ENCODE peak calls at places on chromosomes 1 and 21, in six cellular contexts. One of them, this sample, is unnamed. For H3K9me3, the result is how much of the 10 kb centered on the place peaks cover.

GRCh38 chr1:68140536-68140935 is 90.1 kb upstream of the DIRAS3 start:
- DNase-seq in pancreas: no peak
- DNase-seq in CD8-positive, alpha-beta memory T cell: no peak
- DNase-seq in neuronal stem cell: no peak
- DNase-seq in uterus: no peak
- DNase-seq in upper lobe of right lung: no peak
- DNase-seq in this sample: no peak

GRCh38 chr1:65247419-65248359 is 61.7 kb upstream of the DNAJC6 start:
- DNase-seq in pancreas: no peak
- DNase-seq in CD8-positive, alpha-beta memory T cell: no peak
- DNase-seq in neuronal stem cell: no peak
- DNase-seq in uterus: peak
- DNase-seq in upper lobe of right lung: no peak
- DNase-seq in this sample: peak

GRCh38 chr1:55894521-55894920 is 679.4 kb upstream of the USP24 start:
- DNase-seq in pancreas: no peak
- DNase-seq in CD8-positive, alpha-beta memory T cell: no peak
- DNase-seq in neuronal stem cell: no peak
- DNase-seq in uterus: no peak
- DNase-seq in upper lobe of right lung: no peak
- DNase-seq in this sample: no peak

GRCh38 chr1:230825061-230825803 is 43.1 kb downstream of the C1orf198 start:
- DNase-seq in pancreas: peak
- DNase-seq in CD8-positive, alpha-beta memory T cell: no peak
- DNase-seq in neuronal stem cell: no peak
- DNase-seq in uterus: no peak
- DNase-seq in upper lobe of right lung: no peak
- DNase-seq in this sample: no peak

GRCh38 chr1:112423207-112423606 is 27.2 kb downstream of the CTTNBP2NL start:
- DNase-seq in pancreas: no peak
- DNase-seq in CD8-positive, alpha-beta memory T cell: no peak
- DNase-seq in neuronal stem cell: no peak
- DNase-seq in uterus: no peak
- DNase-seq in upper lobe of right lung: no peak
- DNase-seq in this sample: no peak

GRCh38 chr1:168621356-168621755 is 45.0 kb downstream of the XCL1 start:
- DNase-seq in pancreas: no peak
- DNase-seq in CD8-positive, alpha-beta memory T cell: no peak
- DNase-seq in neuronal stem cell: no peak
- DNase-seq in uterus: no peak
- DNase-seq in upper lobe of right lung: no peak
- DNase-seq in this sample: no peak

GRCh38 chr21:42301371-42302291 is 13.6 kb downstream of the TFF3 start:
- DNase-seq in pancreas: no peak
- DNase-seq in CD8-positive, alpha-beta memory T cell: no peak
- DNase-seq in neuronal stem cell: no peak
- DNase-seq in uterus: peak
- DNase-seq in upper lobe of right lung: no peak
- DNase-seq in this sample: peak

GRCh38 chr1:77421504-77422233 is 139.8 kb downstream of the AK5 start:
- DNase-seq in pancreas: no peak
- DNase-seq in CD8-positive, alpha-beta memory T cell: peak
- DNase-seq in neuronal stem cell: no peak
- DNase-seq in uterus: no peak
- DNase-seq in upper lobe of right lung: no peak
- DNase-seq in this sample: no peak

GRCh38 chr1:169049258-169049936 is 57.1 kb upstream of the ATP1B1 start:
- DNase-seq in pancreas: no peak
- DNase-seq in CD8-positive, alpha-beta memory T cell: no peak
- DNase-seq in neuronal stem cell: no peak
- DNase-seq in uterus: no peak
- DNase-seq in upper lobe of right lung: no peak
- DNase-seq in this sample: no peak

GRCh38 chr1:64823691-64824476 is 79.0 kb downstream of the RAVER2 start:
- DNase-seq in pancreas: peak
- DNase-seq in CD8-positive, alpha-beta memory T cell: peak
- DNase-seq in neuronal stem cell: peak
- DNase-seq in uterus: peak
- DNase-seq in upper lobe of right lung: peak
- DNase-seq in this sample: no peak

GRCh38 chr1:173112129-173112528 is 61.4 kb upstream of the TNFSF18 start:
- DNase-seq in pancreas: no peak
- DNase-seq in CD8-positive, alpha-beta memory T cell: no peak
- DNase-seq in neuronal stem cell: no peak
- DNase-seq in uterus: no peak
- DNase-seq in upper lobe of right lung: no peak
- DNase-seq in this sample: no peak

GRCh38 chr1:156123356-156124196 is 9.1 kb downstream of the LMNA start:
- DNase-seq in pancreas: peak
- DNase-seq in CD8-positive, alpha-beta memory T cell: peak
- DNase-seq in neuronal stem cell: peak
- DNase-seq in uterus: peak
- DNase-seq in upper lobe of right lung: peak
- DNase-seq in this sample: peak

GRCh38 chr1:215744419-215744818 is 177.3 kb downstream of the KCTD3 start:
- DNase-seq in pancreas: no peak
- DNase-seq in CD8-positive, alpha-beta memory T cell: no peak
- DNase-seq in neuronal stem cell: no peak
- DNase-seq in uterus: no peak
- DNase-seq in upper lobe of right lung: no peak
- DNase-seq in this sample: no peak

GRCh38 chr1:154418062-154418897 is 13.1 kb downstream of the IL6R start:
- DNase-seq in pancreas: peak
- DNase-seq in CD8-positive, alpha-beta memory T cell: no peak
- DNase-seq in neuronal stem cell: no peak
- DNase-seq in uterus: peak
- DNase-seq in upper lobe of right lung: peak
- DNase-seq in this sample: no peak

GRCh38 chr1:241934843-241935242 is 22.7 kb upstream of the BECN2 start:
- DNase-seq in pancreas: no peak
- DNase-seq in CD8-positive, alpha-beta memory T cell: no peak
- DNase-seq in neuronal stem cell: no peak
- DNase-seq in uterus: no peak
- DNase-seq in upper lobe of right lung: no peak
- DNase-seq in this sample: no peak

GRCh38 chr1:45929257-45929687 is 125.9 kb downstream of the MAST2 start:
- DNase-seq in pancreas: no peak
- DNase-seq in CD8-positive, alpha-beta memory T cell: no peak
- DNase-seq in neuronal stem cell: no peak
- DNase-seq in uterus: no peak
- DNase-seq in upper lobe of right lung: no peak
- DNase-seq in this sample: no peak

GRCh38 chr1:174110053-174110452 is 49.3 kb upstream of the RABGAP1L start:
- DNase-seq in pancreas: no peak
- DNase-seq in CD8-positive, alpha-beta memory T cell: no peak
- DNase-seq in neuronal stem cell: no peak
- DNase-seq in uterus: no peak
- DNase-seq in upper lobe of right lung: no peak
- DNase-seq in this sample: no peak

GRCh38 chr1:158101944-158102343 is 78.8 kb upstream of the CD1D start:
- DNase-seq in pancreas: no peak
- DNase-seq in CD8-positive, alpha-beta memory T cell: no peak
- DNase-seq in neuronal stem cell: no peak
- DNase-seq in uterus: no peak
- DNase-seq in upper lobe of right lung: no peak
- DNase-seq in this sample: no peak

GRCh38 chr1:173205146-173206051 is 1.7 kb downstream of the TNFSF4 start:
- DNase-seq in pancreas: no peak
- DNase-seq in CD8-positive, alpha-beta memory T cell: peak
- DNase-seq in neuronal stem cell: no peak
- DNase-seq in uterus: peak
- DNase-seq in upper lobe of right lung: no peak
- DNase-seq in this sample: no peak

GRCh38 chr1:20165522-20165951 is 20.4 kb upstream of the UBXN10 start:
- DNase-seq in pancreas: no peak
- DNase-seq in CD8-positive, alpha-beta memory T cell: no peak
- DNase-seq in neuronal stem cell: no peak
- DNase-seq in uterus: no peak
- DNase-seq in upper lobe of right lung: no peak
- DNase-seq in this sample: no peak

GRCh38 chr1:15323351-15323988 is 76.4 kb downstream of the FHAD1 start:
- DNase-seq in pancreas: peak
- DNase-seq in CD8-positive, alpha-beta memory T cell: peak
- DNase-seq in neuronal stem cell: peak
- DNase-seq in uterus: peak
- DNase-seq in upper lobe of right lung: peak
- DNase-seq in this sample: peak

GRCh38 chr1:68438310-68438709 is 11.4 kb downstream of the RPE65 start:
- DNase-seq in pancreas: no peak
- DNase-seq in CD8-positive, alpha-beta memory T cell: no peak
- DNase-seq in neuronal stem cell: no peak
- DNase-seq in uterus: no peak
- DNase-seq in upper lobe of right lung: no peak
- DNase-seq in this sample: no peak

GRCh38 chr1:64235133-64235532 is 31.7 kb downstream of the UBE2U start:
- DNase-seq in pancreas: no peak
- DNase-seq in CD8-positive, alpha-beta memory T cell: no peak
- DNase-seq in neuronal stem cell: no peak
- DNase-seq in uterus: no peak
- DNase-seq in upper lobe of right lung: no peak
- DNase-seq in this sample: no peak

GRCh38 chr1:209307836-209308235 is 275.7 kb upstream of the CAMK1G start:
- DNase-seq in pancreas: no peak
- DNase-seq in CD8-positive, alpha-beta memory T cell: no peak
- DNase-seq in neuronal stem cell: no peak
- DNase-seq in uterus: no peak
- DNase-seq in upper lobe of right lung: no peak
- DNase-seq in this sample: no peak

GRCh38 chr1:18233176-18233864 is 125.7 kb downstream of the IGSF21 start:
- DNase-seq in pancreas: no peak
- DNase-seq in CD8-positive, alpha-beta memory T cell: no peak
- DNase-seq in neuronal stem cell: no peak
- DNase-seq in uterus: no peak
- DNase-seq in upper lobe of right lung: no peak
- DNase-seq in this sample: no peak

GRCh38 chr1:97351846-97352245 is 569.0 kb downstream of the DPYD start:
- DNase-seq in pancreas: no peak
- DNase-seq in CD8-positive, alpha-beta memory T cell: no peak
- DNase-seq in neuronal stem cell: no peak
- DNase-seq in uterus: no peak
- DNase-seq in upper lobe of right lung: no peak
- DNase-seq in this sample: no peak

GRCh38 chr1:96365596-96365995 is 356.0 kb upstream of the PTBP2 start:
- DNase-seq in pancreas: no peak
- DNase-seq in CD8-positive, alpha-beta memory T cell: no peak
- DNase-seq in neuronal stem cell: no peak
- DNase-seq in uterus: no peak
- DNase-seq in upper lobe of right lung: no peak
- DNase-seq in this sample: no peak

GRCh38 chr1:26537951-26538352 is 8.4 kb downstream of the RPS6KA1 start:
- DNase-seq in pancreas: no peak
- DNase-seq in CD8-positive, alpha-beta memory T cell: no peak
- DNase-seq in neuronal stem cell: no peak
- DNase-seq in uterus: no peak
- DNase-seq in upper lobe of right lung: no peak
- DNase-seq in this sample: no peak

GRCh38 chr1:218546314-218546713 is 201.2 kb downstream of the TGFB2 start:
- DNase-seq in pancreas: no peak
- DNase-seq in CD8-positive, alpha-beta memory T cell: no peak
- DNase-seq in neuronal stem cell: no peak
- DNase-seq in uterus: no peak
- DNase-seq in upper lobe of right lung: no peak
- DNase-seq in this sample: no peak

GRCh38 chr21:7953058-7953457 is 2568.3 kb upstream of the TPTE start:
- DNase-seq in pancreas: no peak
- DNase-seq in CD8-positive, alpha-beta memory T cell: no peak
- DNase-seq in neuronal stem cell: no peak
- DNase-seq in uterus: no peak
- DNase-seq in upper lobe of right lung: no peak
- DNase-seq in this sample: no peak
- H3K9me3 ChIP-seq in pancreas: under half
- H3K9me3 ChIP-seq in CD8-positive, alpha-beta memory T cell: half or more
- H3K9me3 ChIP-seq in neuronal stem cell: under half
- H3K9me3 ChIP-seq in uterus: under half
- H3K9me3 ChIP-seq in upper lobe of right lung: half or more
- H3K9me3 ChIP-seq in this sample: half or more

GRCh38 chr1:2949966-2950925 is 71.0 kb upstream of the ACTRT2 start:
- DNase-seq in pancreas: no peak
- DNase-seq in CD8-positive, alpha-beta memory T cell: no peak
- DNase-seq in neuronal stem cell: no peak
- DNase-seq in uterus: no peak
- DNase-seq in upper lobe of right lung: peak
- DNase-seq in this sample: no peak

GRCh38 chr1:2952992-2953391 is 68.3 kb upstream of the ACTRT2 start:
- DNase-seq in pancreas: no peak
- DNase-seq in CD8-positive, alpha-beta memory T cell: no peak
- DNase-seq in neuronal stem cell: no peak
- DNase-seq in uterus: no peak
- DNase-seq in upper lobe of right lung: peak
- DNase-seq in this sample: no peak

GRCh38 chr1:2952371-2952770 is 68.9 kb upstream of the ACTRT2 start:
- DNase-seq in pancreas: no peak
- DNase-seq in CD8-positive, alpha-beta memory T cell: no peak
- DNase-seq in neuronal stem cell: no peak
- DNase-seq in uterus: no peak
- DNase-seq in upper lobe of right lung: peak
- DNase-seq in this sample: no peak

GRCh38 chr1:2950926-2951305 is 70.4 kb upstream of the ACTRT2 start:
- DNase-seq in pancreas: no peak
- DNase-seq in CD8-positive, alpha-beta memory T cell: no peak
- DNase-seq in neuronal stem cell: no peak
- DNase-seq in uterus: no peak
- DNase-seq in upper lobe of right lung: peak
- DNase-seq in this sample: no peak

GRCh38 chr1:2951856-2952255 is 69.4 kb upstream of the ACTRT2 start:
- DNase-seq in pancreas: no peak
- DNase-seq in CD8-positive, alpha-beta memory T cell: no peak
- DNase-seq in neuronal stem cell: no peak
- DNase-seq in uterus: no peak
- DNase-seq in upper lobe of right lung: peak
- DNase-seq in this sample: no peak
- H3K9me3 ChIP-seq in pancreas: under half
- H3K9me3 ChIP-seq in CD8-positive, alpha-beta memory T cell: under half
- H3K9me3 ChIP-seq in neuronal stem cell: under half
- H3K9me3 ChIP-seq in uterus: under half
- H3K9me3 ChIP-seq in upper lobe of right lung: under half
- H3K9me3 ChIP-seq in this sample: under half

DNA sequence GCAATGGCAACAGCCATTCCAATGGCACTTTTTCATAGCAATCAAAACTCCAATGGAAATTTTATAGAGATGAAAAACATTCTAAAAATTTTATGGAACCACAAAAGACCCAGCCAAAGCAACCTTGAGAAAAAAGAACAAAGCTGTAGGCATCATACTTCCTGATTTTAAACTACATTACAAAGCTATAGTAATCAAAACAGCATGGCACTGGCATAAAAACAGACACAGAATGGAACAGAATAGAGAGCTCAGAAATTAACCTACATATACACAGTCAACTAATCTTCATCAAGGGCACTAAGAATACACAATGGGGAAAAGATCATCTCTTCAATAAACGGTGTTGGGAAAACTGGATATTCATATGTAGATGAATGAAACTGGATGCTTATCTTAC is 401.5 kb downstream of the NPHP4 start:
- DNase-seq in pancreas: no peak
- DNase-seq in CD8-positive, alpha-beta memory T cell: no peak
- DNase-seq in neuronal stem cell: no peak
- DNase-seq in uterus: no peak
- DNase-seq in upper lobe of right lung: no peak
- DNase-seq in this sample: no peak
- H3K9me3 ChIP-seq in pancreas: under half
- H3K9me3 ChIP-seq in CD8-positive, alpha-beta memory T cell: under half
- H3K9me3 ChIP-seq in neuronal stem cell: under half
- H3K9me3 ChIP-seq in uterus: under half
- H3K9me3 ChIP-seq in upper lobe of right lung: under half
- H3K9me3 ChIP-seq in this sample: under half

GRCh38 chr1:40856116-40856515 is 6.0 kb downstream of the CITED4 start:
- DNase-seq in pancreas: peak
- DNase-seq in CD8-positive, alpha-beta memory T cell: no peak
- DNase-seq in neuronal stem cell: no peak
- DNase-seq in uterus: no peak
- DNase-seq in upper lobe of right lung: no peak
- DNase-seq in this sample: no peak
- H3K9me3 ChIP-seq in pancreas: under half
- H3K9me3 ChIP-seq in CD8-positive, alpha-beta memory T cell: under half
- H3K9me3 ChIP-seq in neuronal stem cell: under half
- H3K9me3 ChIP-seq in uterus: under half
- H3K9me3 ChIP-seq in upper lobe of right lung: under half
- H3K9me3 ChIP-seq in this sample: under half